ENCODE peak calls at places on chromosomes 13 and 19, in five cellular contexts. X is cardiac muscle cell, T is choroid plexus epithelial cell, H is cardiac fibroblast, E is WTC11. B is an unnamed sample.
A peak's percentile ranks its signal among the peaks of the same experiment; 100 is the strongest.

GRCh38 chr19:9128171-9128570 is 1.4 kb upstream of the OR7G3 start:
- DNase-seq in X (no peak), E (no peak), H (peak; percentile 66), T (peak; percentile 64), B (no peak)

GRCh38 chr13:28705734-28706133 is 13.0 kb downstream of the SLC46A3 start:
- DNase-seq in T (peak; percentile 24), X (no peak), E (no peak), H (peak; percentile 46), B (no peak)

GRCh38 chr19:44694184-44694579 is 4.8 kb upstream of the CEACAM16 start:
- DNase-seq in E (no peak), H (no peak), T (no peak), X (no peak), B (no peak)

GRCh38 chr19:15283141-15283885 is 49.0 kb downstream of the BRD4 start:
- DNase-seq in H (peak; percentile 55), E (no peak), T (peak; percentile 77), X (peak; percentile 19), B (no peak)

GRCh38 chr13:93079294-93079693 is 147.3 kb upstream of the GPC6 start:
- DNase-seq in H (peak; percentile 62), E (no peak), T (peak; percentile 83), X (no peak), B (no peak)

GRCh38 chr19:30226464-30227070 is 145.6 kb upstream of the ZNF536 start:
- DNase-seq in E (peak; percentile 29), T (no peak), X (no peak), H (no peak), B (no peak)

GRCh38 chr19:18476507-18477041 is 38.6 kb upstream of the ISYNA1 start:
- DNase-seq in T (no peak), E (no peak), H (no peak), X (no peak), B (no peak)

GRCh38 chr13:31227063-31227462 is 27.3 kb downstream of the B3GLCT start:
- DNase-seq in T (peak; percentile 16), E (no peak), X (no peak), H (no peak), B (no peak)

GRCh38 chr13:30734434-30734833 is 909 bp upstream of the ALOX5AP start:
- DNase-seq in X (no peak), H (no peak), T (peak; percentile 51), E (no peak), B (no peak)

GRCh38 chr19:47155141-47155540 is 24.5 kb downstream of the SAE1 start:
- DNase-seq in X (no peak), E (no peak), T (no peak), H (peak; percentile 69), B (no peak)

GRCh38 chr13:36919833-36920611 is at the start of gene SMAD9:
- DNase-seq in X (peak; percentile 92), E (peak; percentile 62), T (peak; percentile 67), H (peak; percentile 79), B (peak; percentile 76)

GRCh38 chr19:42250666-42251531 is 4.0 kb downstream of the ERF start:
- DNase-seq in T (no peak), H (peak; percentile 63), E (no peak), X (no peak), B (no peak)

GRCh38 chr13:54536112-54536511 is 1507.5 kb downstream of the OLFM4 start:
- DNase-seq in T (no peak), X (peak; percentile 13), H (no peak), E (no peak), B (no peak)

GRCh38 chr13:112165712-112166111 is 98.8 kb downstream of the SOX1 start:
- DNase-seq in E (no peak), H (no peak), T (no peak), X (no peak), B (no peak)

GRCh38 chr19:45352914-45353796 is 12.6 kb downstream of the KLC3 start:
- DNase-seq in X (no peak), E (no peak), T (no peak), H (no peak), B (no peak)

GRCh38 chr13:61880576-61881283 is 465.1 kb upstream of the PCDH20 start:
- DNase-seq in T (peak; percentile 14), X (peak; percentile 66), E (peak; percentile 44), H (peak; percentile 16), B (no peak)

GRCh38 chr19:42201489-42202289 is 15.8 kb downstream of the DEDD2 start:
- DNase-seq in X (no peak), H (no peak), E (no peak), T (no peak), B (no peak)

GRCh38 chr13:106491463-106491862 is 44.0 kb downstream of the EFNB2 start:
- DNase-seq in T (no peak), X (no peak), E (no peak), H (no peak), B (no peak)

GRCh38 chr19:42606660-42607351 is 12.1 kb upstream of the CEACAM8 start:
- DNase-seq in T (peak; percentile 54), E (peak; percentile 92), H (peak; percentile 24), X (peak; percentile 18), B (peak; percentile 90)

GRCh38 chr19:45235485-45235884 is 9.7 kb downstream of the EXOC3L2 start:
- DNase-seq in H (no peak), T (no peak), E (no peak), X (no peak), B (no peak)

GRCh38 chr19:496333-496634 is at the start of gene MADCAM1:
- DNase-seq in X (no peak), H (no peak), E (peak; percentile 70), T (no peak), B (no peak)

GRCh38 chr13:35785563-35786327 is 309.3 kb upstream of the MAB21L1 start:
- DNase-seq in T (no peak), H (no peak), E (no peak), X (no peak), B (no peak)

GRCh38 chr13:32838985-32839384 is 177.2 kb upstream of the KL start:
- DNase-seq in H (peak; percentile 29), E (no peak), X (no peak), T (peak; percentile 69), B (peak; percentile 31)

GRCh38 chr13:110877737-110878136 is 37.1 kb downstream of the ANKRD10 start:
- DNase-seq in E (no peak), H (no peak), X (no peak), T (no peak), B (no peak)

GRCh38 chr19:53034948-53035675 is 9.4 kb upstream of the ERVV-2 start:
- DNase-seq in T (no peak), H (no peak), E (no peak), X (no peak), B (no peak)

GRCh38 chr19:14185158-14185557 is 20.8 kb downstream of the ADGRL1 start:
- DNase-seq in X (no peak), T (no peak), H (no peak), E (no peak), B (no peak)

GRCh38 chr13:61900033-61900432 is 484.4 kb upstream of the PCDH20 start:
- DNase-seq in T (no peak), X (no peak), H (no peak), E (no peak), B (no peak)

GRCh38 chr19:34960103-34960805 is 3.8 kb downstream of the ZNF792 start:
- DNase-seq in E (no peak), X (no peak), T (peak; percentile 51), H (peak; percentile 37), B (no peak)

GRCh38 chr19:44585371-44586141 is 27.8 kb upstream of the IGSF23 start:
- DNase-seq in T (peak; percentile 49), H (peak; percentile 60), X (no peak), E (no peak), B (no peak)

GRCh38 chr19:15551183-15552004 is 43.1 kb downstream of the CYP4F22 start:
- DNase-seq in T (no peak), X (no peak), E (peak; percentile 95), H (peak; percentile 12), B (no peak)

GRCh38 chr13:33352520-33352919 is 67.0 kb upstream of the STARD13 start:
- DNase-seq in H (no peak), X (no peak), E (no peak), T (no peak), B (no peak)

DNA sequence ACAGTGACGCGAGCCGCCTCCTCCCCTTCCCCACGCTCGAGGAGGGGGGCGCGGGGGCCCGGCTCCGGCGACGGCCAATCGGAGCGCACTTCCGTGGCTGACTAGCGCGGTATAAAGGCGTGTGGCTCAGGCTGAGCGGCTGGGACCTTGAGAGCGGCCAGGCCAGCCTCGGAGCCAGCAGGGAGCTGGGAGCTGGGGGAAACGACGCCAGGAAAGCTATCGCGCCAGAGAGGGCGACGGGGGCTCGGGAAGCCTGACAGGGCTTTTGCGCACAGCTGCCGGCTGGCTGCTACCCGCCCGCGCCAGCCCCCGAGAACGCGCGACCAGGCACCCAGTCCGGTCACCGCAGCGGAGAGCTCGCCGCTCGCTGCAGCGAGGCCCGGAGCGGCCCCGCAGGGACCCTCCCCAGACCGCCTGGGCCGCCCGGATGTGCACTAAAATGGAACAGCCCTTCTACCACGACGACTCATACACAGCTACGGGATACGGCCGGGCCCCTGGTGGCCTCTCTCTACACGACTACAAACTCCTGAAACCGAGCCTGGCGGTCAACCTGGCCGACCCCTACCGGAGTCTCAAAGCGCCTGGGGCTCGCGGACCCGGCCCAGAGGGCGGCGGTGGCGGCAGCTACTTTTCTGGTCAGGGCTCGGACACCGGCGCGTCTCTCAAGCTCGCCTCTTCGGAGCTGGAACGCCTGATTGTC is at the start of gene JUNB:
- DNase-seq in X (peak; percentile 95), T (peak; percentile 99), E (peak; percentile 81), H (peak; percentile 99), B (peak; percentile 98)
- TF ChIP-seq CTCF in X (no peak), T (peak; percentile 17), E (no peak), H (peak; percentile 10), B (no peak)

DNA sequence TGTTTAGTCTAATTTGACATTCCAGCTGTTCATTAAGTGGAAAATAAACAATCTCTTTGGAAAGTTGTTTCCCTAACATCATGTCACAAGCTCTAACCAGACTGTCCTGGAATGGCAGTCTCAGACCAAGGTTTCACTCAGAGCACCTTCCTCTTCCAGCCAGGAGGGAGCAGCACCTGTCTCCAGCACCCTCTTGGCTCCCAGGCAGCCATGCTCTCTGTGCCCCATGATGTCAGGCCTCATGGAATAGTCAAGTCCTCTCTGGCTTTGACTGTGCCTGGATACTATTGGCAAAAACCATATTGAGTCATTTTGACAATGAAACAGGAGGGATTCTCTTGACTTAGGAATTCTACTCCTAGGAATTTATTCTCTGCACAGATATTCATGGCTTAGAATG is 171.4 kb downstream of the OXGR1 start:
- DNase-seq in H (no peak), X (peak; percentile 42), E (peak; percentile 55), T (peak; percentile 26), B (peak; percentile 10)
- TF ChIP-seq CTCF in H (peak; percentile 47), X (peak; percentile 15), E (peak; percentile 25), T (peak; percentile 52), B (no peak)

DNA sequence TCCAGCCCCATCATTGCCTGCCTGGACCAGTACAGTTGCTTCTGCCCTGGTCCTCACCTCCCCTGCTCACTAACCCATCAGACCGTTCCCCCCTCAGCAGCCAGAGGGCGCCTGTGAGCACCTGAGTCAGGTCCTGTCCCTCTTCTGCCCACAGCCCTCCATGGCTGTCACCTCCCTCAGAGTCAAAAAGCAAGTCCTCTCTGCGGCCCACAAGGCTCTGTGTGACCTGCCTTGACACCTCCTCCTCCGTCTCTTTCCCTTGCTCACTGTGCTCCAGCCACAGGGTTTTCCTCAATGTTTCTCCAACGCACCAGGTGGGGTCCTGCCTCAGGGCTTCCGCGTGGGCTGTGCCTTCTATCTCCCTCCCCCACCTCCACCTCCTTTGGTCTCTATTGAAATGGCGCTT is 29.4 kb upstream of the PTPRS start:
- DNase-seq in T (peak; percentile 56), E (peak; percentile 93), H (peak; percentile 27), X (peak; percentile 50), B (peak; percentile 12)
- TF ChIP-seq CTCF in T (peak; percentile 82), E (peak; percentile 73), H (peak; percentile 70), X (peak; percentile 78), B (no peak)

GRCh38 chr13:22271963-22272362 is 601.1 kb downstream of the FGF9 start:
- DNase-seq in E (no peak), T (no peak), X (no peak), H (no peak), B (no peak)
- TF ChIP-seq CTCF in E (no peak), T (no peak), X (no peak), H (no peak), B (no peak)

B was measured in prostate gland.